ENCODE peak calls at places on chromosomes 1 and 21, in six cellular contexts. One of them, this sample, is unnamed.

GRCh38 chr1:175220853-175221547 is 28.4 kb upstream of the KIAA0040 start:
- DNase-seq in HuH-7: no peak
- DNase-seq in MV-4-11: no peak
- DNase-seq in activated naive CD8-positive, alpha-beta T cell treated with anti-CD3 and anti-CD28 coated beads, Interleukin-2, amount 10 ng/mL, durations not matched to agents 7 days and 5 days: no peak
- DNase-seq in NCI-H1105: no peak
- DNase-seq in LoVo: no peak
- DNase-seq in this sample: no peak

GRCh38 chr1:185996211-185996610 is 262.0 kb downstream of the HMCN1 start:
- DNase-seq in HuH-7: no peak
- DNase-seq in MV-4-11: no peak
- DNase-seq in activated naive CD8-positive, alpha-beta T cell treated with anti-CD3 and anti-CD28 coated beads, Interleukin-2, amount 10 ng/mL, durations not matched to agents 7 days and 5 days: no peak
- DNase-seq in NCI-H1105: no peak
- DNase-seq in LoVo: peak
- DNase-seq in this sample: no peak

GRCh38 chr1:52592637-52593323 is 9.4 kb upstream of the GPX7 start:
- DNase-seq in HuH-7: no peak
- DNase-seq in MV-4-11: no peak
- DNase-seq in activated naive CD8-positive, alpha-beta T cell treated with anti-CD3 and anti-CD28 coated beads, Interleukin-2, amount 10 ng/mL, durations not matched to agents 7 days and 5 days: no peak
- DNase-seq in NCI-H1105: no peak
- DNase-seq in LoVo: no peak
- DNase-seq in this sample: no peak

GRCh38 chr1:149879556-149879955 is 19.8 kb upstream of the BOLA1 start:
- DNase-seq in HuH-7: no peak
- DNase-seq in MV-4-11: no peak
- DNase-seq in activated naive CD8-positive, alpha-beta T cell treated with anti-CD3 and anti-CD28 coated beads, Interleukin-2, amount 10 ng/mL, durations not matched to agents 7 days and 5 days: no peak
- DNase-seq in NCI-H1105: no peak
- DNase-seq in LoVo: no peak
- DNase-seq in this sample: no peak

GRCh38 chr1:17632541-17633193 is 93.2 kb downstream of the ARHGEF10L start:
- DNase-seq in HuH-7: no peak
- DNase-seq in MV-4-11: no peak
- DNase-seq in activated naive CD8-positive, alpha-beta T cell treated with anti-CD3 and anti-CD28 coated beads, Interleukin-2, amount 10 ng/mL, durations not matched to agents 7 days and 5 days: no peak
- DNase-seq in NCI-H1105: no peak
- DNase-seq in LoVo: no peak
- DNase-seq in this sample: no peak

GRCh38 chr1:212655668-212656440 is 43.8 kb downstream of the BATF3 start:
- DNase-seq in HuH-7: no peak
- DNase-seq in MV-4-11: no peak
- DNase-seq in activated naive CD8-positive, alpha-beta T cell treated with anti-CD3 and anti-CD28 coated beads, Interleukin-2, amount 10 ng/mL, durations not matched to agents 7 days and 5 days: no peak
- DNase-seq in NCI-H1105: no peak
- DNase-seq in LoVo: no peak
- DNase-seq in this sample: no peak

GRCh38 chr1:96978431-96978830 is 256.8 kb downstream of the PTBP2 start:
- DNase-seq in HuH-7: no peak
- DNase-seq in MV-4-11: no peak
- DNase-seq in activated naive CD8-positive, alpha-beta T cell treated with anti-CD3 and anti-CD28 coated beads, Interleukin-2, amount 10 ng/mL, durations not matched to agents 7 days and 5 days: no peak
- DNase-seq in NCI-H1105: no peak
- DNase-seq in LoVo: no peak
- DNase-seq in this sample: no peak

GRCh38 chr1:150789396-150789795 is 18.7 kb downstream of the CTSK start:
- DNase-seq in HuH-7: no peak
- DNase-seq in MV-4-11: peak
- DNase-seq in activated naive CD8-positive, alpha-beta T cell treated with anti-CD3 and anti-CD28 coated beads, Interleukin-2, amount 10 ng/mL, durations not matched to agents 7 days and 5 days: no peak
- DNase-seq in NCI-H1105: no peak
- DNase-seq in LoVo: no peak
- DNase-seq in this sample: no peak

GRCh38 chr1:9004731-9005708 is 21.2 kb downstream of the SLC2A7 start:
- DNase-seq in HuH-7: peak
- DNase-seq in MV-4-11: peak
- DNase-seq in activated naive CD8-positive, alpha-beta T cell treated with anti-CD3 and anti-CD28 coated beads, Interleukin-2, amount 10 ng/mL, durations not matched to agents 7 days and 5 days: peak
- DNase-seq in NCI-H1105: no peak
- DNase-seq in LoVo: peak
- DNase-seq in this sample: peak

GRCh38 chr1:164592634-164593033 is 33.6 kb downstream of the PBX1 start:
- DNase-seq in HuH-7: no peak
- DNase-seq in MV-4-11: no peak
- DNase-seq in activated naive CD8-positive, alpha-beta T cell treated with anti-CD3 and anti-CD28 coated beads, Interleukin-2, amount 10 ng/mL, durations not matched to agents 7 days and 5 days: no peak
- DNase-seq in NCI-H1105: no peak
- DNase-seq in LoVo: no peak
- DNase-seq in this sample: no peak

GRCh38 chr1:46187106-46187869 is 10.9 kb downstream of the POMGNT1 start:
- DNase-seq in HuH-7: no peak
- DNase-seq in MV-4-11: no peak
- DNase-seq in activated naive CD8-positive, alpha-beta T cell treated with anti-CD3 and anti-CD28 coated beads, Interleukin-2, amount 10 ng/mL, durations not matched to agents 7 days and 5 days: no peak
- DNase-seq in NCI-H1105: no peak
- DNase-seq in LoVo: peak
- DNase-seq in this sample: no peak

GRCh38 chr1:118333601-118334241 is 148.7 kb upstream of the SPAG17 start:
- DNase-seq in HuH-7: no peak
- DNase-seq in MV-4-11: no peak
- DNase-seq in activated naive CD8-positive, alpha-beta T cell treated with anti-CD3 and anti-CD28 coated beads, Interleukin-2, amount 10 ng/mL, durations not matched to agents 7 days and 5 days: no peak
- DNase-seq in NCI-H1105: no peak
- DNase-seq in LoVo: no peak
- DNase-seq in this sample: no peak

GRCh38 chr1:51086496-51087271 is 15.3 kb upstream of the C1orf185 start:
- DNase-seq in HuH-7: peak
- DNase-seq in MV-4-11: no peak
- DNase-seq in activated naive CD8-positive, alpha-beta T cell treated with anti-CD3 and anti-CD28 coated beads, Interleukin-2, amount 10 ng/mL, durations not matched to agents 7 days and 5 days: no peak
- DNase-seq in NCI-H1105: no peak
- DNase-seq in LoVo: no peak
- DNase-seq in this sample: no peak

GRCh38 chr1:214552174-214552608 is 789 bp upstream of the PTPN14 start:
- DNase-seq in HuH-7: peak
- DNase-seq in MV-4-11: no peak
- DNase-seq in activated naive CD8-positive, alpha-beta T cell treated with anti-CD3 and anti-CD28 coated beads, Interleukin-2, amount 10 ng/mL, durations not matched to agents 7 days and 5 days: no peak
- DNase-seq in NCI-H1105: no peak
- DNase-seq in LoVo: peak
- DNase-seq in this sample: peak

GRCh38 chr1:11948822-11949458 is 14.4 kb downstream of the PLOD1 start:
- DNase-seq in HuH-7: no peak
- DNase-seq in MV-4-11: peak
- DNase-seq in activated naive CD8-positive, alpha-beta T cell treated with anti-CD3 and anti-CD28 coated beads, Interleukin-2, amount 10 ng/mL, durations not matched to agents 7 days and 5 days: no peak
- DNase-seq in NCI-H1105: no peak
- DNase-seq in LoVo: no peak
- DNase-seq in this sample: peak

GRCh38 chr1:152067929-152068328 is 20.9 kb downstream of the TCHHL1 start:
- DNase-seq in HuH-7: no peak
- DNase-seq in MV-4-11: no peak
- DNase-seq in activated naive CD8-positive, alpha-beta T cell treated with anti-CD3 and anti-CD28 coated beads, Interleukin-2, amount 10 ng/mL, durations not matched to agents 7 days and 5 days: no peak
- DNase-seq in NCI-H1105: no peak
- DNase-seq in LoVo: no peak
- DNase-seq in this sample: no peak

GRCh38 chr1:78543941-78544630 is 53.3 kb downstream of the PTGFR start:
- DNase-seq in HuH-7: no peak
- DNase-seq in MV-4-11: no peak
- DNase-seq in activated naive CD8-positive, alpha-beta T cell treated with anti-CD3 and anti-CD28 coated beads, Interleukin-2, amount 10 ng/mL, durations not matched to agents 7 days and 5 days: no peak
- DNase-seq in NCI-H1105: no peak
- DNase-seq in LoVo: no peak
- DNase-seq in this sample: no peak

GRCh38 chr1:58204284-58204683 is 342.2 kb downstream of the OMA1 start:
- DNase-seq in HuH-7: peak
- DNase-seq in MV-4-11: no peak
- DNase-seq in activated naive CD8-positive, alpha-beta T cell treated with anti-CD3 and anti-CD28 coated beads, Interleukin-2, amount 10 ng/mL, durations not matched to agents 7 days and 5 days: no peak
- DNase-seq in NCI-H1105: no peak
- DNase-seq in LoVo: no peak
- DNase-seq in this sample: no peak

GRCh38 chr1:64598100-64598571 is 128.2 kb downstream of the CACHD1 start:
- DNase-seq in HuH-7: no peak
- DNase-seq in MV-4-11: no peak
- DNase-seq in activated naive CD8-positive, alpha-beta T cell treated with anti-CD3 and anti-CD28 coated beads, Interleukin-2, amount 10 ng/mL, durations not matched to agents 7 days and 5 days: no peak
- DNase-seq in NCI-H1105: no peak
- DNase-seq in LoVo: no peak
- DNase-seq in this sample: peak

GRCh38 chr21:41580758-41581554 is 73.0 kb upstream of the TMPRSS2 start:
- DNase-seq in HuH-7: no peak
- DNase-seq in MV-4-11: no peak
- DNase-seq in activated naive CD8-positive, alpha-beta T cell treated with anti-CD3 and anti-CD28 coated beads, Interleukin-2, amount 10 ng/mL, durations not matched to agents 7 days and 5 days: no peak
- DNase-seq in NCI-H1105: no peak
- DNase-seq in LoVo: peak
- DNase-seq in this sample: no peak

GRCh38 chr1:1200876-1201810 is 5.2 kb downstream of the TNFRSF18 start:
- DNase-seq in HuH-7: peak
- DNase-seq in MV-4-11: no peak
- DNase-seq in activated naive CD8-positive, alpha-beta T cell treated with anti-CD3 and anti-CD28 coated beads, Interleukin-2, amount 10 ng/mL, durations not matched to agents 7 days and 5 days: peak
- DNase-seq in NCI-H1105: peak
- DNase-seq in LoVo: peak
- DNase-seq in this sample: peak

GRCh38 chr1:84892657-84893618 is at the start of gene LPAR3:
- DNase-seq in HuH-7: peak
- DNase-seq in MV-4-11: no peak
- DNase-seq in activated naive CD8-positive, alpha-beta T cell treated with anti-CD3 and anti-CD28 coated beads, Interleukin-2, amount 10 ng/mL, durations not matched to agents 7 days and 5 days: peak
- DNase-seq in NCI-H1105: peak
- DNase-seq in LoVo: no peak
- DNase-seq in this sample: peak

GRCh38 chr1:8590696-8591351 is 226.6 kb downstream of the RERE start:
- DNase-seq in HuH-7: no peak
- DNase-seq in MV-4-11: no peak
- DNase-seq in activated naive CD8-positive, alpha-beta T cell treated with anti-CD3 and anti-CD28 coated beads, Interleukin-2, amount 10 ng/mL, durations not matched to agents 7 days and 5 days: no peak
- DNase-seq in NCI-H1105: no peak
- DNase-seq in LoVo: no peak
- DNase-seq in this sample: peak

GRCh38 chr1:196660912-196661311 is 9.1 kb downstream of the CFH start:
- DNase-seq in HuH-7: peak
- DNase-seq in MV-4-11: peak
- DNase-seq in activated naive CD8-positive, alpha-beta T cell treated with anti-CD3 and anti-CD28 coated beads, Interleukin-2, amount 10 ng/mL, durations not matched to agents 7 days and 5 days: no peak
- DNase-seq in NCI-H1105: peak
- DNase-seq in LoVo: peak
- DNase-seq in this sample: peak

GRCh38 chr21:23740463-23740862 is 1866.8 kb downstream of the MRPL39 start:
- DNase-seq in HuH-7: no peak
- DNase-seq in MV-4-11: no peak
- DNase-seq in activated naive CD8-positive, alpha-beta T cell treated with anti-CD3 and anti-CD28 coated beads, Interleukin-2, amount 10 ng/mL, durations not matched to agents 7 days and 5 days: no peak
- DNase-seq in NCI-H1105: no peak
- DNase-seq in LoVo: no peak
- DNase-seq in this sample: no peak

GRCh38 chr1:205225901-205226765 is 1.6 kb upstream of the TMCC2 start:
- DNase-seq in HuH-7: no peak
- DNase-seq in MV-4-11: no peak
- DNase-seq in activated naive CD8-positive, alpha-beta T cell treated with anti-CD3 and anti-CD28 coated beads, Interleukin-2, amount 10 ng/mL, durations not matched to agents 7 days and 5 days: no peak
- DNase-seq in NCI-H1105: peak
- DNase-seq in LoVo: no peak
- DNase-seq in this sample: no peak

GRCh38 chr1:156691665-156692408 is 13.5 kb downstream of the CRABP2 start:
- DNase-seq in HuH-7: no peak
- DNase-seq in MV-4-11: no peak
- DNase-seq in activated naive CD8-positive, alpha-beta T cell treated with anti-CD3 and anti-CD28 coated beads, Interleukin-2, amount 10 ng/mL, durations not matched to agents 7 days and 5 days: no peak
- DNase-seq in NCI-H1105: no peak
- DNase-seq in LoVo: peak
- DNase-seq in this sample: no peak

GRCh38 chr1:34787461-34788420 is 5.1 kb upstream of the GJA4 start:
- DNase-seq in HuH-7: peak
- DNase-seq in MV-4-11: no peak
- DNase-seq in activated naive CD8-positive, alpha-beta T cell treated with anti-CD3 and anti-CD28 coated beads, Interleukin-2, amount 10 ng/mL, durations not matched to agents 7 days and 5 days: no peak
- DNase-seq in NCI-H1105: no peak
- DNase-seq in LoVo: no peak
- DNase-seq in this sample: no peak